ENCODE peak calls at places on chromosomes 4 and X, in six cellular contexts. Z is fibroblast of lung, H is body of pancreas, R is A549, U is A673, P is neural progenitor cell. F is an unnamed sample. For H3K4me1, the result is how much of the 10 kb centered on the place peaks cover.

GRCh38 chrX:56745019-56745418 is 16.0 kb downstream of the NBDY start:
- DNase-seq in H (no peak), U (peak), R (no peak), Z (peak), P (no peak), F (no peak)

GRCh38 chr4:108210989-108211725 is 42.4 kb upstream of the LEF1 start:
- DNase-seq in P (no peak), Z (peak), U (no peak), H (no peak), R (no peak), F (no peak)

GRCh38 chr4:31530555-31530954 is 810.4 kb downstream of the PCDH7 start:
- DNase-seq in P (no peak), R (no peak), H (no peak), Z (no peak), U (no peak), F (no peak)

GRCh38 chr4:114217150-114217817 is 237.8 kb upstream of the ARSJ start:
- DNase-seq in R (no peak), Z (no peak), P (no peak), H (no peak), U (no peak), F (peak)

GRCh38 chrX:12701625-12702024 is 89.6 kb upstream of the PRPS2 start:
- DNase-seq in U (peak), R (peak), P (peak), H (peak), Z (peak), F (no peak)

GRCh38 chrX:71908387-71908786 is 2.3 kb upstream of the NHSL2 start:
- DNase-seq in R (no peak), Z (no peak), U (no peak), H (no peak), P (no peak), F (no peak)

GRCh38 chrX:37871626-37872302 is 24.4 kb upstream of the DYNLT3 start:
- DNase-seq in U (peak), H (peak), P (no peak), Z (peak), R (peak), F (no peak)

GRCh38 chr4:79042079-79042674 is 102.9 kb upstream of the PAQR3 start:
- DNase-seq in R (no peak), P (peak), Z (peak), U (peak), H (no peak), F (no peak)

GRCh38 chrX:9062621-9063020 is 28.7 kb upstream of the FAM9B start:
- DNase-seq in R (no peak), Z (no peak), H (no peak), P (no peak), U (no peak), F (no peak)

GRCh38 chrX:32985544-32985943 is 225.8 kb downstream of the DMD start:
- DNase-seq in R (no peak), H (no peak), U (no peak), Z (no peak), P (no peak), F (no peak)

GRCh38 chrX:28639502-28639901 is 52.3 kb downstream of the IL1RAPL1 start:
- DNase-seq in R (no peak), P (no peak), Z (peak), H (no peak), U (no peak), F (no peak)

GRCh38 chrX:67619253-67619652 is 75.4 kb downstream of the AR start:
- DNase-seq in P (no peak), R (no peak), H (no peak), Z (peak), U (no peak), F (no peak)

GRCh38 chrX:57925806-57926205 is 15.5 kb upstream of the ZXDA start:
- DNase-seq in U (no peak), R (no peak), P (no peak), Z (no peak), H (no peak), F (no peak)

GRCh38 chr4:69718376-69719293 is 41.8 kb downstream of the SULT1B1 start:
- DNase-seq in R (no peak), P (no peak), H (no peak), Z (peak), U (peak), F (no peak)

GRCh38 chr4:1666391-1666790 is 17.7 kb downstream of the FAM53A start:
- DNase-seq in P (no peak), Z (no peak), H (no peak), R (no peak), U (no peak), F (no peak)

GRCh38 chr4:1674682-1675081 is 9.4 kb downstream of the FAM53A start:
- DNase-seq in P (no peak), R (no peak), U (no peak), Z (no peak), H (no peak), F (no peak)

GRCh38 chr4:137599766-137600165 is 67.5 kb upstream of the PCDH18 start:
- DNase-seq in H (no peak), U (no peak), Z (no peak), P (no peak), R (no peak), F (no peak)

GRCh38 chr4:40927108-40927507 is 177.4 kb downstream of the NSUN7 start:
- DNase-seq in Z (no peak), P (no peak), U (no peak), H (no peak), R (no peak), F (no peak)

GRCh38 chr4:181548873-181549541 is 694.2 kb upstream of the TENM3 start:
- DNase-seq in R (no peak), P (no peak), H (no peak), U (peak), Z (peak), F (no peak)

GRCh38 chr4:83440899-83441298 is 14.7 kb downstream of the HELQ start:
- DNase-seq in H (no peak), R (no peak), U (no peak), Z (no peak), P (no peak), F (no peak)

DNA sequence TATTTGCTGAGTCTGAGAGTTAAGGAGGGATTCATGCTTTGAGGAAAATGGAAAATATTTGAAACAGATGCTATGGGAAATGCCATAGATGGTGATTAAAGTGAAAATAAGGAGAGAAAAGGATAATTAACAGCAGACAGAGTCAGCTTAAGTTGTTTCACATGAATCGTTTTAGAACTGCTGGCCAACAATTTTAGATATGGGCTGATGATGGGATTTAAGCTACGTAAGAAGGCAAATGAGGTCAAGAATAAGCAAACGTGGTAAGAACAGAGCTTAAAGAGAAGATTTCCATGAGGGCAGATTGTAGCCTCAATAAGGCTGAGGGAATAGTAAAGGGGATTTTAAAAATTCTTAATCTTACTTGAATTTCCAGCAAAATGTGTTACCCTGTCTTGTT is 77.9 kb downstream of the MFAP3L start:
- DNase-seq in R (no peak), H (no peak), P (no peak), U (no peak), Z (no peak), F (no peak)
- H3K27ac ChIP-seq in R (no peak), H (no peak), P (no peak), U (no peak), Z (no peak), F (no peak)

GRCh38 chr4:25481648-25482047 is 104.6 kb downstream of the ANAPC4 start:
- DNase-seq in Z (no peak), U (no peak), R (no peak), H (no peak), P (peak), F (no peak)

GRCh38 chr4:25474690-25475089 is 97.6 kb downstream of the ANAPC4 start:
- DNase-seq in H (no peak), R (no peak), Z (no peak), U (no peak), P (no peak), F (no peak)

DNA sequence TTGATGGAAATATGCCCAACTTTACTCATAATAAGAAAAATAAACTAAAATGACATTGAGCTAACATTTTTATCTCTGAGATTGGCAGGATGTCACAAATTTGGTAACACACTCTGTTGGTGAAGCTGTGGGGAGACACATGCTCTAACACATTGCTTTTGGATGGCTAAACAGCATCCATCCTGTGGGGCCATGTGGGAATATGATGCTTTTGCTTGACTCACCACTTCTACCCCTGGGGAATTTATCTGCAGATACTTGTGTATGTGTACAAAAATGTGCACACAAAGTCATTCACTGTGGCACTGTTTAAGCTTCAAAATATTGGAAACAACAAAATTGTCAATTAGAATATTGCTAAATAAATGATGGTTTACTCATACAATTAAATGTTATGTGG is 100.2 kb downstream of the ANAPC4 start:
- DNase-seq in U (no peak), H (no peak), P (no peak), R (no peak), Z (no peak), F (no peak)
- H3K4me3 ChIP-seq in U (no peak), H (no peak), P (no peak), R (no peak), Z (no peak), F (no peak)

GRCh38 chrX:2432298-2432863 is 68.4 kb downstream of the DHRSX start:
- DNase-seq in R (no peak), H (no peak), U (no peak), Z (no peak), P (no peak), F (no peak)
- H3K4me1 ChIP-seq in R (under half), H (under half), U (under half), Z (under half), P (under half), F (under half)

GRCh38 chr4:55545681-55546632 is 752 bp downstream of the CLOCK start:
- DNase-seq in Z (peak), U (peak), H (peak), R (peak), P (peak), F (peak)

GRCh38 chr4:55547461-55547770 is 707 bp upstream of the CLOCK start:
- DNase-seq in Z (peak), H (no peak), R (no peak), U (no peak), P (peak), F (no peak)

GRCh38 chr4:55543858-55544257 is 2.9 kb downstream of the CLOCK start:
- DNase-seq in U (peak), Z (peak), H (no peak), P (no peak), R (no peak), F (no peak)

GRCh38 chr4:55546633-55547460 is at the start of gene CLOCK:
- DNase-seq in P (peak), R (peak), Z (peak), H (peak), U (peak), F (peak)

GRCh38 chr4:55545133-55545532 is 1.6 kb downstream of the CLOCK start:
- DNase-seq in R (no peak), Z (peak), U (no peak), P (peak), H (no peak), F (no peak)
- H3K27ac ChIP-seq in R (peak), Z (peak), U (peak), P (peak), H (peak), F (peak)

GRCh38 chrX:14832151-14832550 is 40.7 kb downstream of the FANCB start:
- DNase-seq in H (no peak), Z (peak), R (no peak), P (no peak), U (no peak), F (no peak)

GRCh38 chrX:14832591-14832990 is 40.3 kb downstream of the FANCB start:
- DNase-seq in H (no peak), Z (peak), R (no peak), P (no peak), U (no peak), F (no peak)

GRCh38 chrX:14829643-14830042 is 43.2 kb downstream of the FANCB start:
- DNase-seq in Z (no peak), R (no peak), H (no peak), U (no peak), P (no peak), F (no peak)
- H3K4me3 ChIP-seq in Z (no peak), R (no peak), H (no peak), U (no peak), P (no peak), F (no peak)

DNA sequence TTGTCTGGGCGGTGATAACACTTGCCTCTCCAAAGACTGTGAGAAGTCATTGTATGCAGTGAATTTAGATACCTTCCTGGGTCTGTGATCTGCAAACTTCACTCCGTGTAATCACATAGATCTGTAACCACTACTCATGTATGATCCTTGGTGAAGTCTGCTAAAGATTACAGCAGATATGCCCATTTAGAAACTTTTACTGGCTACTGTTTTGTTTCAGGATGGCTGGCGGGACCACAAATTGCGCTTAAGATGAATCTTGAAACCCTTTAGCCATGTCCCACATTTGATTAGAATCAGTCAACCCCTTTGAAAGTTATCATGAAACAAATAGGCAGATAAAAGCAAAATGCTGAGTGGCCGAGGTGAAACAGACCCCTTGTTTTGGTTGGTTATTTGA is 126.5 kb upstream of the SCML1 start:
- DNase-seq in P (no peak), R (no peak), U (no peak), Z (no peak), H (no peak), F (no peak)
- H3K4me1 ChIP-seq in P (under half), R (under half), U (under half), Z (under half), H (under half), F (under half)

DNA sequence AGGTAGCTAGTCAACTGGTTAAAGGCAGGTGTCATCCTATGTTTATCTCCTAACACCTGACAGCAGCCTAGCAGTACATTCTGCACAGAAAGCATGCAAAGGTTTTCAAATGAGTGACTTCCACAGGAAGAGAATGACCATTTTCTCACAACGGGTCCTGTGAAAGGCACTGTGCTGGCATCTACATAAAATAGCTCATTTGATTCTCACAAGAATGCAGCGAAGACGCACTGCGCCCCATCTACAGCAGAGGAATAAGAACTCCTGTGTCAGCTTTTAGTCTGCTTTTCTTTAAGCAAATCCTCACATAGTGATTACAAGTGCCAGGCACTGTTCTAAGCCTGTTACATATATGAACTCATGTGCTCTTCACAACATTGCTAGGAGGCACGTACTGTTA is 62.5 kb downstream of the AFAP1 start:
- DNase-seq in H (no peak), U (no peak), P (no peak), Z (no peak), R (no peak), F (no peak)
- H3K27ac ChIP-seq in H (no peak), U (peak), P (no peak), Z (no peak), R (peak), F (no peak)

GRCh38 chrX:153642313-153642654 is 4.7 kb upstream of the DUSP9 start:
- DNase-seq in U (peak), R (no peak), P (peak), H (no peak), Z (no peak), F (no peak)

GRCh38 chrX:153644356-153645125 is 2.5 kb upstream of the DUSP9 start:
- DNase-seq in R (no peak), Z (no peak), H (no peak), P (peak), U (no peak), F (peak)

GRCh38 chrX:153645151-153645550 is 1.9 kb upstream of the DUSP9 start:
- DNase-seq in H (no peak), U (no peak), R (no peak), P (no peak), Z (no peak), F (peak)

GRCh38 chrX:153642655-153643430 is 4.2 kb upstream of the DUSP9 start:
- DNase-seq in U (no peak), R (no peak), H (no peak), P (no peak), Z (no peak), F (no peak)

DNA sequence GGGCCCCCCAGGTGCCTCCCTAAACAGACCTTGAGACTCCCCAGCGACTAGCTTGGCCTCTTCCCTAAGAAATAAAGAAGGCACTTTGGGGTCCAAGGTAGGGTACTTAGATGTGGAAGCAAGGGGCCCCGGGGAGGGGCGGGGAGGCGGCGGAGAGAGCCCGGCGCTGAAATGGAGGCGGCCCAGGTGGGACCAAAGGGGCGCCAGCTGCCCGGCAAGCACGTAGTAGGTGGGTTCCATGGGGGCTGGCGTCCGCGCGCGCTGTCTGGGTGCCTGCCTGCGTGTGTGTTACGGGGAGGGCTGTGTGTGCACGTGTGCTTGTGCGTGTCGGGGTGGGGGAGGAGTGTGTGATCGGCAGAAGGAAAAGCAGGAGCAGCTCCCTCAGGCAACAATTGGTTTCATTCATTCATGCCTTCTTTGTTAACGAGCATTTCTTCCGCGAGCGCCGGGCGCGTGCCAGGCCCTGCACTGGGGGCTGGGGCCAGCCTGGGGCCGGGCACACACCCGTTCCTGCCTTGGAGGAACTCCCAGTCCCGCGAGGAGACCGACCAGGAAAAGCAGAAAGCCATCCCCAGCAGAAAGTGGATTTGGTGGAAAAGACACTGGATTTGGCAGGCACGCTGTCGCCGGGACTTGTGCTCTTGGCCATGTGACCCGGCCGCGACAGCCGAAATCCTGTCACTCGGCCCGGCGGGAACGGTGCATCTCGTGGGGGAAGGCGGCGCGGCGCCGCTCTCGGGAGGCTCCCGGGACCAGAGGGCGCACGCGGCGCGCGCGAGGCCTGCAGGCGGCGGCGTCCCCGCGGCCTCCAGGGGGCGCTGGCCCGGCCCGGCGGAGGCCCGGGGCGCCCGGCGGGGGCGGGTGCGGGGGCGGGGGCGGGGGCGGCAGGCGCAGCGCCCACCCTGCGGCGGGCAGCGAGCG is 3.3 kb upstream of the DUSP9 start:
- DNase-seq in P (peak), H (no peak), Z (no peak), U (peak), R (peak), F (peak)
- H3K4me3 ChIP-seq in P (peak), H (no peak), Z (no peak), U (peak), R (peak), F (peak)

DNA sequence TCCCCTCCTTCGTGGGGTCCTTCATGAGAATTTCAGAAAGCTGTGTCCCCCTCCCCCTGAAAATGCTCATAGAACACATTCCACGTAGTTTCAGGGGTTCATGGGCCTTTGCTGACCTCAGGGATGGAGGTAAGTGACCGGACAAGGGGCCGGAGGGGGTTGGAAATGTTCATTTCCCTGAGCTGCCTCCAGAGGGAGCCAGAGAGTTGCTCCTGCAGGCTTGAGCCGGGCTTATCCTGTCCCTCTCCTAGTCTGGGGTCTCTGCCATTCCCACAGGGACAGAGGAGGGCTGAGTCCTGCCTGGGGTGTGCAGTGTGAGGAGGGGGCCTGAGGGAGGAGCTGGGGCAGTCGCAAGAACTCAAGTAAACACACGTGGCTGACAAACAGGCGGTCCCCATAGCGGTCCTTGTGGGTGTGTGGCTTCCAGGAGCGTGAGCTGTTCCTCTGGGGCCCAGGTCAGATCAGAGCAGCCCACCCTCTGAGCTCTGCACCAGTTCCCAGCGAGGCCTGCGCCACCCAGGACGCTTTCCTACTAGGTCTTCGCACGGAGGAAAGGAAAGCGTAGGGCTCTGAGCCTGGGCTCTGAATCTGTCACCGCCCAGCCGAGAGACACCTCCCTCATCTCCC is 62.5 kb downstream of the WFS1 start:
- DNase-seq in R (peak), U (no peak), Z (no peak), P (peak), H (no peak), F (no peak)
- H3K4me1 ChIP-seq in R (under half), U (under half), Z (under half), P (under half), H (under half), F (under half)